ENCODE peak calls at places on chromosomes 16 and 17, in ten cellular contexts. I is activated CD4-positive, alpha-beta T cell treated with anti-CD3 and anti-CD28 coated beads, Interleukin-2, amount 50 U/mL, for 48 hours; M is aorta; Q is NCI-H1092 treated with DMSO at 0.1 percent for 48 hours; Y is tibial nerve; L is iris pigment epithelial cell; S is esophagus squamous epithelium; J is GM10248; A is Caco-2; X is stimulated activated CD4-positive, alpha-beta T cell treated with anti-CD3 and anti-CD28 coated beads, Interleukin-2, amount 100 ng/mL, for 48 hours. O is an unnamed sample.

GRCh38 chr16:56384074-56384721 is 41.1 kb downstream of the AMFR start:
- DNase-seq in L (no peak), S (no peak), Y (no peak), I (no peak), X (no peak), J (no peak), A (no peak), M (no peak), Q (no peak), O (no peak)

GRCh38 chr17:49717371-49717841 is 9.6 kb upstream of the SLC35B1 start:
- DNase-seq in S (no peak), Q (no peak), J (no peak), Y (no peak), A (no peak), M (no peak), L (no peak), X (peak), I (peak), O (no peak)

GRCh38 chr17:64309710-64310109 is 46.6 kb upstream of the TEX2 start:
- DNase-seq in A (no peak), Y (no peak), I (no peak), M (no peak), L (no peak), X (no peak), Q (no peak), J (no peak), S (no peak), O (no peak)

GRCh38 chr17:29848737-29849136 is 81.3 kb downstream of the SSH2 start:
- DNase-seq in Y (no peak), L (peak), M (no peak), A (no peak), J (no peak), X (no peak), I (no peak), Q (no peak), S (no peak), O (no peak)

GRCh38 chr17:74446551-74447500 is 14.9 kb downstream of the GPRC5C start:
- DNase-seq in I (peak), S (no peak), Y (peak), M (peak), A (no peak), Q (no peak), L (no peak), J (peak), X (no peak), O (no peak)

GRCh38 chr17:50834786-50835562 is 412 bp upstream of the WFIKKN2 start:
- DNase-seq in X (no peak), J (no peak), Y (no peak), S (no peak), L (peak), Q (no peak), M (no peak), A (no peak), I (no peak), O (peak)

GRCh38 chr17:77327181-77327565 is 186.4 kb downstream of the SEC14L1 start:
- DNase-seq in Y (peak), I (no peak), Q (no peak), X (no peak), A (no peak), J (no peak), M (no peak), L (no peak), S (no peak), O (no peak)

GRCh38 chr17:50785942-50786570 is 18.7 kb upstream of the ANKRD40CL start:
- DNase-seq in A (no peak), S (no peak), Y (no peak), M (no peak), J (no peak), I (no peak), L (peak), X (no peak), Q (peak), O (peak)

GRCh38 chr17:29219378-29220047 is 27.1 kb upstream of the CRYBA1 start:
- DNase-seq in M (peak), S (no peak), Q (peak), J (peak), A (peak), L (peak), X (peak), Y (peak), I (peak), O (peak)

GRCh38 chr17:76532072-76532651 is 5.3 kb downstream of the CYGB start:
- DNase-seq in Q (no peak), I (no peak), A (no peak), X (no peak), S (no peak), Y (no peak), J (no peak), M (no peak), L (no peak), O (no peak)